ENCODE peak calls at places on chromosomes 1 and 21, in ten cellular contexts. A is CD8-positive, alpha-beta memory T cell; Z is tibial artery; M is fibroblast of lung; K is brain microvascular endothelial cell; P is sigmoid colon; B is thoracic aorta; U is A673; H is transverse colon; O is testis. I is an unnamed sample.

GRCh38 chr1:76687324-76688018 is 179.8 kb upstream of the ST6GALNAC5 start:
- DNase-seq in A (no peak), Z (no peak), M (no peak), K (no peak), P (no peak), B (no peak), U (peak; percentile 18), H (no peak), O (no peak), I (no peak)

GRCh38 chr1:27606708-27607238 is 2.8 kb upstream of the AHDC1 start:
- DNase-seq in A (no peak), Z (no peak), M (no peak), K (no peak), P (no peak), B (no peak), U (no peak), H (no peak), O (no peak), I (peak; percentile 32)

GRCh38 chr21:40829791-40830190 is 17.2 kb downstream of the DSCAM start:
- DNase-seq in A (no peak), Z (no peak), M (no peak), K (no peak), P (no peak), B (no peak), U (no peak), H (no peak), O (no peak), I (no peak)

GRCh38 chr1:175927944-175928343 is 184.5 kb upstream of the TNR start:
- DNase-seq in A (no peak), Z (no peak), M (no peak), K (no peak), P (no peak), B (no peak), U (no peak), H (no peak), O (no peak), I (no peak)

GRCh38 chr1:120133228-120133927 is 42.9 kb downstream of the SEC22B start:
- DNase-seq in A (no peak), Z (no peak), M (no peak), K (no peak), P (no peak), B (no peak), U (no peak), H (no peak), O (no peak), I (no peak)

GRCh38 chr1:16618719-16619118 is 5.4 kb upstream of the NBPF1 start:
- DNase-seq in A (no peak), Z (peak; percentile 71), M (no peak), K (no peak), P (peak; percentile 83), B (no peak), U (no peak), H (peak; percentile 33), O (no peak), I (no peak)

GRCh38 chr1:79197421-79197820 is 190.9 kb upstream of the ADGRL4 start:
- DNase-seq in A (no peak), Z (no peak), M (peak; percentile 52), K (peak; percentile 19), P (no peak), B (no peak), U (peak; percentile 60), H (no peak), O (no peak), I (no peak)

GRCh38 chr1:204873176-204873575 is 2.5 kb downstream of the NFASC start:
- DNase-seq in A (no peak), Z (no peak), M (no peak), K (no peak), P (peak; percentile 63), B (no peak), U (no peak), H (no peak), O (no peak), I (no peak)

GRCh38 chr1:11044849-11045427 is 2.1 kb downstream of the MASP2 start:
- DNase-seq in A (no peak), Z (peak; percentile 44), M (no peak), K (no peak), P (peak; percentile 38), B (no peak), U (no peak), H (no peak), O (no peak), I (no peak)

GRCh38 chr1:72435025-72435424 is 152.7 kb upstream of the NEGR1 start:
- DNase-seq in A (no peak), Z (no peak), M (no peak), K (peak; percentile 23), P (no peak), B (no peak), U (peak; percentile 5), H (no peak), O (no peak), I (no peak)

GRCh38 chr1:77313491-77313890 is 31.7 kb downstream of the AK5 start:
- DNase-seq in A (peak; percentile 23), Z (no peak), M (peak; percentile 39), K (no peak), P (no peak), B (no peak), U (peak; percentile 63), H (no peak), O (no peak), I (no peak)

GRCh38 chr1:24894002-24894401 is 36.1 kb downstream of the RUNX3 start:
- DNase-seq in A (no peak), Z (peak; percentile 21), M (no peak), K (no peak), P (no peak), B (no peak), U (no peak), H (no peak), O (no peak), I (no peak)

GRCh38 chr1:1422465-1423244 is 1.6 kb upstream of the ANKRD65 start:
- DNase-seq in A (no peak), Z (no peak), M (no peak), K (peak; percentile 49), P (no peak), B (no peak), U (no peak), H (no peak), O (no peak), I (no peak)

GRCh38 chr1:47777322-47777721 is 219.9 kb downstream of the TRABD2B start:
- DNase-seq in A (no peak), Z (no peak), M (no peak), K (no peak), P (no peak), B (no peak), U (no peak), H (no peak), O (no peak), I (no peak)

GRCh38 chr21:27561116-27561515 is 594.2 kb upstream of the ADAMTS5 start:
- DNase-seq in A (no peak), Z (peak; percentile 74), M (no peak), K (no peak), P (no peak), B (no peak), U (no peak), H (peak; percentile 11), O (no peak), I (peak; percentile 56)

GRCh38 chr21:21200103-21200938 is 202.1 kb downstream of the NCAM2 start:
- DNase-seq in A (no peak), Z (peak; percentile 74), M (peak; percentile 98), K (peak; percentile 95), P (peak; percentile 83), B (peak; percentile 36), U (peak; percentile 73), H (peak; percentile 27), O (peak; percentile 30), I (peak; percentile 85)

GRCh38 chr1:204828352-204828850 is 42.3 kb upstream of the NFASC start:
- DNase-seq in A (peak; percentile 7), Z (peak; percentile 73), M (no peak), K (peak; percentile 2), P (peak; percentile 90), B (no peak), U (peak; percentile 63), H (peak; percentile 71), O (peak; percentile 84), I (peak; percentile 80)

GRCh38 chr1:41800237-41800902 is 118.4 kb downstream of the HIVEP3 start:
- DNase-seq in A (no peak), Z (no peak), M (peak; percentile 64), K (no peak), P (no peak), B (no peak), U (no peak), H (no peak), O (peak; percentile 49), I (peak; percentile 97)
- H3K4me3 ChIP-seq in A (no peak overlapping the region), Z (no peak overlapping the region), M (no peak overlapping the region), K (no peak overlapping the region), P (no peak overlapping the region), B (no peak overlapping the region), U (no peak overlapping the region), H (no peak overlapping the region), O (no peak overlapping the region), I (no peak overlapping the region)

DNA sequence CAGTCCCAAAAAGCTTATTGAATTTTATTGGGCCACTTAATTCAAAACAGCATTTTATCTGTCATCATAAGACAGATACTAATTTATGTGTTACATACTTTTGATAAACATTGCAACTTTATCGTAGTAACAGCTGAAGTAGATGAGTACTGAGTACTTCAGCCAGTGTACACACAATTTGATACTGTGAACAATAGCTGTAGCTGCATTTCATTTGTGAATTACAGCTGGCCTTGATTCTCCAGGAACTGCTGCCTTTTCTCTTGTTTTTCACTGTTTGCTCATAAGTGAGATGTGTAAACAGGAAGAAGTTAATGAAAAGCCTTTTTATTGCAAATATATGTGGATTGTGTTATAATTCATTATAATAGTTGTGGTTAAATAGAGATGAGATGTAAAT is 10.2 kb downstream of the UAP1 start:
- DNase-seq in A (no peak), Z (no peak), M (no peak), K (no peak), P (no peak), B (no peak), U (no peak), H (no peak), O (no peak), I (no peak)
- H3K36me3 ChIP-seq in A (no peaks in the 10 kb centered on the region), Z (no peaks in the 10 kb centered on the region), M (peaks cover 1% of the 10 kb centered on the region), K (peaks cover 40% of the 10 kb centered on the region), P (peaks cover 4% of the 10 kb centered on the region), B (no peaks in the 10 kb centered on the region), U (peaks cover 46% of the 10 kb centered on the region), H (no peaks in the 10 kb centered on the region), O (no peaks in the 10 kb centered on the region), I (peaks cover 94% of the 10 kb centered on the region)

GRCh38 chr1:221881805-221882581 is 140.1 kb upstream of the DUSP10 start:
- DNase-seq in A (no peak), Z (no peak), M (no peak), K (no peak), P (no peak), B (no peak), U (no peak), H (no peak), O (no peak), I (peak; percentile 14)
- H3K4me3 ChIP-seq in A (no peak overlapping the region), Z (no peak overlapping the region), M (no peak overlapping the region), K (no peak overlapping the region), P (no peak overlapping the region), B (no peak overlapping the region), U (no peak overlapping the region), H (no peak overlapping the region), O (no peak overlapping the region), I (no peak overlapping the region)

DNA sequence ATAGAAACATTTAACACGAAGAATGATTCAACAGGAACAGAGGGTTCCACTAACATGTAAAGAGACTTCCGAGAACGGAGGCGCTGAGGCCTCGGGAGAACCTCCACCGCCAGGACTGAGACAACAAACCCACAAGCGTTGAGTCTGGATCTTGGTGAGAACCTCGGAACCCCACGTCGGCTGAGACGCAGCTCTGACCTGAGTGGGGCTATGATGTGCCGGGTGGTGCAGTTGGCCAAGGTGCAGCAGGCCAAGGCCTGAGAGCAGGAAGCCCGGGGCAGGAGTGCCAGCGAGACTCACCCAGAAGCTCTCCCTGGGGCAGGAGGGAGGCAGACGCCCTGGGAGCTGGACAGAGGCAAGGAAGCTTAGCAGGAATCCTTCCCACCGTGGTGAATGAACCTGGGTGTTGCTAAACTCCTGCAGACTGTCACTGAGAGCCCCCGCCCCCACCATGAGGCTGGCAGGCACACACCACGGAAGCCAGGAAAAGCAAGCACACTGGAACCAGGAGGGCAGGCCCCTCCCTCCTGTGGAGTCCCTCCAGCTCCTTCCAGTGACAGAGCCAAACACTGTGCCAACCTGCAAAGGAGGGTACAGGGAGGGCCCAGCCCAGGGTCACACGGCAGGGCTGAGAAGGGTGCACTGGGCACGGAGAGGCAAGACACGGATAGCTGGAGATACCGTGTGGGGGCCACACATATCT is 34.8 kb downstream of the WDR4 start:
- DNase-seq in A (no peak), Z (peak; percentile 65), M (no peak), K (no peak), P (peak; percentile 82), B (no peak), U (no peak), H (no peak), O (no peak), I (no peak)
- H3K36me3 ChIP-seq in A (peaks cover 32% of the 10 kb centered on the region), Z (peaks cover 19% of the 10 kb centered on the region), M (peaks cover 15% of the 10 kb centered on the region), K (peaks cover 47% of the 10 kb centered on the region), P (peaks cover 32% of the 10 kb centered on the region), B (peaks cover 14% of the 10 kb centered on the region), U (peaks cover 53% of the 10 kb centered on the region), H (no peaks in the 10 kb centered on the region), O (no peaks in the 10 kb centered on the region), I (peaks cover 74% of the 10 kb centered on the region)